ENCODE peak calls at places on chromosomes 4 and X, in six cellular contexts. K, F, A, W, M and G are unnamed samples.

GRCh38 chrX:10156199-10157031 is at the start of gene CLCN4:
- DNase-seq in F (peak), K (peak), W (peak), M (no peak), A (peak), G (no peak)

GRCh38 chrX:30653415-30654131 is at the start of gene GK:
- DNase-seq in F (no peak), A (no peak), W (peak), K (peak), M (peak), G (peak)

GRCh38 chr4:184848510-184848909 is 22.7 kb upstream of the ACSL1 start:
- DNase-seq in F (no peak), M (no peak), W (no peak), A (no peak), K (no peak), G (no peak)

GRCh38 chr4:42302348-42302747 is 94.9 kb upstream of the SHISA3 start:
- DNase-seq in F (peak), M (peak), W (no peak), A (peak), K (peak), G (no peak)

GRCh38 chr4:15755321-15755750 is 22.8 kb upstream of the CD38 start:
- DNase-seq in K (no peak), F (peak), M (peak), W (no peak), A (peak), G (no peak)

GRCh38 chr4:152258804-152259708 is 276.8 kb downstream of the FBXW7 start:
- DNase-seq in F (peak), K (no peak), W (no peak), A (peak), M (peak), G (no peak)

GRCh38 chr4:144338148-144338547 is 197.6 kb upstream of the GYPA start:
- DNase-seq in W (no peak), M (no peak), F (no peak), K (peak), A (peak), G (no peak)

GRCh38 chr4:56215901-56216300 is 171.4 kb downstream of the AASDH start:
- DNase-seq in F (peak), A (peak), W (no peak), K (no peak), M (peak), G (no peak)

GRCh38 chr4:89800012-89800516 is 36.9 kb downstream of the SNCA start:
- DNase-seq in A (peak), M (peak), W (no peak), F (peak), K (no peak), G (no peak)

GRCh38 chr4:47642985-47643745 is 158.1 kb downstream of the ATP10D start:
- DNase-seq in W (no peak), K (no peak), F (peak), A (peak), M (peak), G (no peak)

GRCh38 chr4:6509587-6509986 is 37.2 kb upstream of the PPP2R2C start:
- DNase-seq in K (no peak), W (peak), F (no peak), A (no peak), M (no peak), G (peak)

GRCh38 chr4:121177238-121178137 is 13.4 kb upstream of the TNIP3 start:
- DNase-seq in F (no peak), K (no peak), A (no peak), M (no peak), W (no peak), G (no peak)

GRCh38 chr4:20287246-20287645 is 35.5 kb downstream of the SLIT2 start:
- DNase-seq in K (no peak), A (no peak), F (no peak), W (no peak), M (no peak), G (no peak)
- H3K27ac ChIP-seq in K (no peak), A (no peak), F (peak), W (no peak), M (no peak), G (no peak)

GRCh38 chr4:96713271-96713670 is 873.4 kb downstream of the PDHA2 start:
- DNase-seq in K (no peak), M (no peak), W (no peak), A (peak), F (no peak), G (no peak)
- TF ChIP-seq CTCF in K (no peak), M (no peak), W (no peak), A (no peak), F (no peak), G (no peak)

DNA sequence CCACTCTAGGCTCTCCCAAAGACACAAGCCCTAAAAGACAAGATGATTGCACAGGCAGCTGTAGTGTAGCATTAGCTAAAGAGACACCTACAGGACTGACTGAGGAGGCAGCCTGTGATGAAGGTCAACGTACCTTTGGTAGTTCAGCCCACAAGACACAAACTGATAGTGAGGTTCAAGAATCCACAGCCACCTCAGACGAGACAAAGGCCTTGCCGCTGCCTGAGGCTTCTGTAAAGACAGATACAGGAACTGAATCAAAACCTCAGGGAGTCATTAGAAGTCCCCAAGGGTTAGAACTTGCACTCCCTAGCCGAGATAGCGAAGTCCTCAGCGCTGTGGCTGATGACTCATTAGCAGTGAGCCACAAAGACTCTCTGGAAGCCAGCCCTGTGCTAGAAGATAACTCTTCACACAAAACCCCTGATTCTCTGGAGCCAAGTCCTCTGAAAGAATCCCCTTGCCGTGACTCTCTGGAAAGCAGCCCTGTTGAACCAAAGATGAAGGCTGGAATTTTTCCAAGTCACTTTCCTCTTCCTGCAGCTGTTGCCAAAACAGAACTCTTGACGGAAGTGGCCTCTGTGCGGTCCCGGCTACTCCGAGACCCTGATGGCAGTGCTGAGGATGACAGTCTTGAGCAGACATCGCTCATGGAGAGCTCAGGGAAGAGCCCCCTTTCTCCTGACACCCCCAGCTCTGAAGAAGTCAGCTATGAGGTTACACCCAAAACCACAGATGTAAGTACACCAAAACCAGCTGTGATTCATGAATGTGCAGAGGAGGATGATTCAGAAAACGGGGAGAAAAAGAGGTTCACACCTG is 306.3 kb downstream of the ANK2 start:
- DNase-seq in W (no peak), F (peak), A (peak), K (no peak), M (peak), G (no peak)
- H3K27ac ChIP-seq in W (no peak), F (peak), A (no peak), K (no peak), M (peak), G (no peak)

DNA sequence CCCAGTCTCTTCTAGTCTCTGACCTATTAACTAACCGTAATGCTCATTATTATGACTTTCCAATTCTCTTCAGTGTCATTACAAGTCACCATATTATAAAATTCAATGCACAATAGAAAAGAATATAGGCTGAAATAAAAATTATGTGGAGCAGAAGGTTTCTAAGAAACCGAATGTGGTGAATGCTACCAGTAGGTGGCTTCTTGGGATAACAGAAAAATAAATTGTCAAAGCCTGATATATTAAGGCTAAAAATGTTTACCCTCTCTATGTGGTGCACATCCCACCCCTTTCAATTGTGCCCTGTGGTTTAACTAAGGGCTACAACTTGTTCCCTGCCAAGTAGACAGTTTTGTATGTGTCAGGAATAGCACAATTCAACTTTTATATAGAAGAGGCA is 624.6 kb upstream of the TECRL start:
- DNase-seq in M (no peak), F (no peak), W (no peak), A (no peak), K (no peak), G (no peak)
- TF ChIP-seq CTCF in M (no peak), F (peak), W (no peak), A (no peak), K (no peak), G (no peak)

GRCh38 chrX:2694868-2695267 is 3.8 kb downstream of the CD99 start:
- DNase-seq in K (no peak), A (no peak), W (no peak), F (no peak), M (no peak), G (no peak)
- H3K27ac ChIP-seq in K (no peak), A (peak), W (peak), F (peak), M (no peak), G (peak)

GRCh38 chr4:120052840-120053239 is 13.8 kb downstream of the MAD2L1 start:
- DNase-seq in F (peak), K (no peak), W (peak), A (peak), M (peak), G (peak)
- TF ChIP-seq CTCF in F (no peak), K (no peak), W (no peak), A (no peak), M (no peak), G (no peak)